ENCODE peak calls at places on chromosome 17, in eight cellular contexts. Y is GM23338, L is astrocyte of the cerebellum, U is HFFc6, M is Calu3, V is heart left ventricle, H is right atrium auricular region, F is PC-3. S is an unnamed sample.

GRCh38 chr17:46916211-46916610 is 6.7 kb upstream of the GOSR2 start:
- DNase-seq in Y (no peak), H (no peak), V (no peak), F (peak; percentile 59), U (peak; percentile 56), M (no peak), L (no peak), S (no peak)

GRCh38 chr17:81086789-81087551 is 52.0 kb downstream of the BAIAP2 start:
- DNase-seq in F (no peak), U (no peak), Y (no peak), M (no peak), V (no peak), L (no peak), H (no peak), S (no peak)

GRCh38 chr17:56595831-56596740 is 2.6 kb downstream of the NOG start:
- DNase-seq in V (no peak), F (peak; percentile 67), Y (peak; percentile 74), L (no peak), H (no peak), U (peak; percentile 59), M (peak; percentile 8), S (no peak)

GRCh38 chr17:30780343-30780742 is 44.1 kb downstream of the CRLF3 start:
- DNase-seq in H (no peak), L (no peak), F (no peak), U (no peak), V (no peak), M (no peak), Y (no peak), S (no peak)

GRCh38 chr17:57629470-57629869 is 115.6 kb downstream of the CCDC182 start:
- DNase-seq in M (no peak), F (no peak), L (no peak), H (no peak), U (peak; percentile 24), V (no peak), Y (no peak), S (no peak)

GRCh38 chr17:82110298-82110697 is 12.3 kb upstream of the FASN start:
- DNase-seq in U (no peak), F (peak; percentile 94), M (peak; percentile 43), H (no peak), Y (no peak), L (no peak), V (no peak), S (no peak)

GRCh38 chr17:30905742-30906100 is 317 bp downstream of the TEFM start:
- DNase-seq in M (no peak), F (peak; percentile 2), H (no peak), V (no peak), L (no peak), Y (peak; percentile 39), U (no peak), S (no peak)

GRCh38 chr17:70855401-70856054 is 686.2 kb downstream of the KCNJ2 start:
- DNase-seq in F (peak; percentile 87), H (no peak), L (peak; percentile 33), V (no peak), U (no peak), M (no peak), Y (no peak), S (no peak)

GRCh38 chr17:64491034-64491860 is 5.6 kb downstream of the POLG2 start:
- DNase-seq in M (peak; percentile 52), F (peak; percentile 67), V (no peak), H (no peak), Y (peak; percentile 56), L (no peak), U (no peak), S (no peak)

GRCh38 chr17:64496348-64496785 is 487 bp downstream of the POLG2 start:
- DNase-seq in H (no peak), U (no peak), M (no peak), F (peak; percentile 25), Y (peak; percentile 21), L (no peak), V (no peak), S (no peak)

GRCh38 chr17:64491995-64492394 is 4.9 kb downstream of the POLG2 start:
- DNase-seq in F (peak; percentile 56), H (no peak), Y (no peak), V (no peak), M (no peak), U (no peak), L (no peak), S (no peak)

GRCh38 chr17:64494121-64494520 is 2.7 kb downstream of the POLG2 start:
- DNase-seq in H (no peak), Y (no peak), M (no peak), U (no peak), F (no peak), L (no peak), V (no peak), S (no peak)

DNA sequence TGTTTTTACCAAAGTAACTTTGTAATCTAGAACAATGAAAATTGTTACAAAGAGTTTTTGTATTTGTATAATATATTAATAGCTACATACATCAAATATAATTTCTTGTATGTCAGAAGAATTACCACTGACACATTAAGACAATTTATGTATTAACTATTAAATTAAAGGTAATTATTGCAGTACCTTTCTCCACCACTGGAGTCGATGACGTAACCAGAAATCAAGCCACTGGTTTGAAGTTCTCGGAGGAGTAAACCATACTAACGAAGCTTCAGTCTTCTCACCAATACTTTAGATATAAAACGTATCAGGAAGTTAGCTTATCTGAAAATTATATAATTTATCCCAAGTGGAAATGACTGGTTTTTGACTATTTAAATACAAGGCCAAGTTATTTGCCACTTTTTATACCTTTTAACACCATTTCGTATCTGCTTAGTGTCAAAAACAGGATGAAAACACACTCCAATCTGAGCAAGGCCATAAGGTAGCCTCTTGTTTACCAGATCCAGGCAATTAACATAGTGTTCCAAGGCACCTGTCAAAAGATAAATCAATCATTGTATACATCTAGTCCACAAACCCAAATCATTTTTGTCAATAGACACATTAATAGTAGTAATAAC is 4.3 kb downstream of the POLG2 start:
- DNase-seq in M (no peak), Y (peak; percentile 56), V (no peak), H (no peak), U (no peak), L (no peak), F (peak; percentile 70), S (no peak)
- TF ChIP-seq CTCF in M (no peak), Y (peak; percentile 52), V (no peak), H (no peak), U (peak; percentile 79), L (peak; percentile 41), F (peak; percentile 73), S (peak; percentile 64)

GRCh38 chr17:33519692-33520091 is 226.6 kb upstream of the ASIC2 start:
- DNase-seq in M (no peak), V (no peak), H (no peak), U (no peak), Y (no peak), F (no peak), L (no peak), S (no peak)

GRCh38 chr17:33520404-33521032 is 227.4 kb upstream of the ASIC2 start:
- DNase-seq in U (no peak), H (no peak), V (peak; percentile 39), M (peak; percentile 63), L (no peak), F (peak; percentile 42), Y (peak; percentile 80), S (no peak)

GRCh38 chr17:33522623-33523022 is 229.5 kb upstream of the ASIC2 start:
- DNase-seq in V (no peak), U (no peak), Y (peak; percentile 65), L (no peak), M (no peak), F (no peak), H (no peak), S (no peak)

GRCh38 chr17:33523577-33523981 is 230.5 kb upstream of the ASIC2 start:
- DNase-seq in Y (no peak), V (no peak), H (no peak), U (no peak), F (no peak), M (no peak), L (no peak), S (no peak)

GRCh38 chr17:33521784-33522183 is 228.7 kb upstream of the ASIC2 start:
- DNase-seq in M (peak; percentile 45), H (no peak), Y (peak; percentile 76), V (no peak), F (peak; percentile 11), U (no peak), L (no peak), S (no peak)
- TF ChIP-seq CTCF in M (no peak), H (no peak), Y (peak; percentile 68), V (peak; percentile 14), F (peak; percentile 53), U (no peak), L (no peak), S (no peak)

GRCh38 chr17:74647871-74648672 is 24.5 kb upstream of the CD300E start:
- DNase-seq in H (no peak), V (peak; percentile 43), F (no peak), M (no peak), Y (no peak), U (no peak), L (no peak), S (no peak)

GRCh38 chr17:74645010-74645409 is 21.5 kb upstream of the CD300E start:
- DNase-seq in V (no peak), H (no peak), Y (no peak), F (no peak), M (no peak), L (no peak), U (no peak), S (no peak)

GRCh38 chr17:74643826-74644225 is 20.3 kb upstream of the CD300E start:
- DNase-seq in H (no peak), F (no peak), L (no peak), Y (no peak), M (no peak), U (no peak), V (no peak), S (no peak)

GRCh38 chr17:74644419-74644818 is 20.9 kb upstream of the CD300E start:
- DNase-seq in Y (no peak), H (no peak), U (no peak), M (no peak), L (no peak), F (no peak), V (no peak), S (no peak)

DNA sequence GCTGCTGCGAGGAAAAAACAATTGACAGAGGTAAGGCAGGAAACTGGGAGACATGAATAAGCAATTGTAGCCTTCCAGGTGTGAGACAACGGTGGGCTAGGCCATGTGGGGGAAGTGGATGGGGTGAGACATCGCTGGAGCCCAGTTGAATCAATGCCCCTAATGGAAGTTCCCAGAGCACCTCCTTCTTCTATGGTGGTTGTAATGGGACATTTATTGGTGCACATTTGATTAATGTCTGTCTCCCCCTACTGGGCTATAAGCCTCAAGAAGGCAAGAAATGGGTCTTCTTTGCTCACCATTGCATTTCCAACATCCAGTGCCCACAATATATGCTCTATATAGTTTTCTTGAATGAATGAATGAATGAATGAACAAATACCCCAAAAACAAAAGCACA is 22.7 kb upstream of the CD300E start:
- DNase-seq in V (no peak), Y (peak; percentile 68), H (no peak), M (no peak), F (peak; percentile 61), U (no peak), L (no peak), S (no peak)
- TF ChIP-seq CTCF in V (no peak), Y (peak; percentile 66), H (no peak), M (peak; percentile 17), F (peak; percentile 75), U (no peak), L (peak; percentile 12), S (no peak)

GRCh38 chr17:17970699-17971430 is 1.3 kb downstream of the TOM1L2 start:
- DNase-seq in U (peak; percentile 35), V (no peak), H (no peak), F (peak; percentile 87), Y (no peak), L (no peak), M (no peak), S (no peak)

GRCh38 chr17:17972952-17973254 is 241 bp downstream of the DRC3 start:
- DNase-seq in U (no peak), F (no peak), V (no peak), Y (no peak), H (no peak), M (no peak), L (no peak), S (no peak)

GRCh38 chr17:17971431-17972125 is 622 bp downstream of the TOM1L2 start:
- DNase-seq in V (peak; percentile 69), Y (no peak), F (no peak), M (peak; percentile 30), H (peak; percentile 63), L (no peak), U (no peak), S (no peak)

GRCh38 chr17:17975441-17975840 is 2.8 kb downstream of the DRC3 start:
- DNase-seq in U (no peak), H (no peak), F (no peak), L (no peak), M (no peak), V (no peak), Y (no peak), S (no peak)

GRCh38 chr17:17972126-17972951 is at the start of the genes DRC3 and TOM1L2:
- DNase-seq in H (peak; percentile 100), F (peak; percentile 100), V (peak; percentile 100), Y (peak; percentile 100), U (peak; percentile 100), L (peak; percentile 100), M (peak; percentile 98), S (peak; percentile 100)
- TF ChIP-seq CTCF in H (no peak), F (no peak), V (no peak), Y (no peak), U (peak; percentile 45), L (no peak), M (no peak), S (no peak)